ENCODE peak calls at places on chromosomes 6 and 20, in five cellular contexts. M is HepG2, V is GM12878, D is H1, L is K562. T is an unnamed sample.

GRCh38 chr20:60055740-60056139 is 97.5 kb downstream of the CDH26 start:
- DNase-seq in D (no peak), M (no peak), L (no peak), V (peak), T (no peak)

GRCh38 chr6:135941275-135941674 is 89.8 kb downstream of the PDE7B start:
- DNase-seq in D (no peak), M (no peak), V (no peak), L (no peak), T (no peak)

GRCh38 chr6:137256350-137257128 is 37.4 kb upstream of the IFNGR1 start:
- DNase-seq in L (no peak), V (no peak), M (peak), D (no peak), T (no peak)

GRCh38 chr6:145960918-145961604 is 3.1 kb downstream of the SHPRH start:
- DNase-seq in D (no peak), L (no peak), V (no peak), M (no peak), T (no peak)

GRCh38 chr20:38883981-38884733 is 42.1 kb upstream of the FAM83D start:
- DNase-seq in V (no peak), D (no peak), M (peak), L (no peak), T (no peak)

GRCh38 chr6:151690768-151691562 is 116.5 kb upstream of the ESR1 start:
- DNase-seq in V (peak), L (no peak), D (no peak), M (no peak), T (no peak)

GRCh38 chr6:107523054-107523791 is 33.3 kb downstream of the SOBP start:
- DNase-seq in V (no peak), D (no peak), M (no peak), L (no peak), T (no peak)

GRCh38 chr6:11500008-11500407 is 37.5 kb upstream of the TMEM170B start:
- DNase-seq in D (no peak), M (no peak), L (no peak), V (no peak), T (no peak)

GRCh38 chr20:57831326-57831991 is 121.6 kb upstream of the PMEPA1 start:
- DNase-seq in D (peak), L (no peak), V (no peak), M (no peak), T (no peak)

GRCh38 chr20:3203315-3204123 is 963 bp downstream of the DDRGK1 start:
- DNase-seq in D (no peak), M (peak), L (peak), V (no peak), T (no peak)

GRCh38 chr6:169962604-169963469 is 211.4 kb downstream of the ERMARD start:
- DNase-seq in L (no peak), V (no peak), M (no peak), D (peak), T (no peak)

GRCh38 chr6:71333700-71334099 is 45.1 kb downstream of the OGFRL1 start:
- DNase-seq in L (no peak), D (no peak), V (no peak), M (no peak), T (no peak)

GRCh38 chr6:72974276-72974675 is 251.0 kb downstream of the KHDC1L start:
- DNase-seq in V (no peak), D (no peak), M (no peak), L (no peak), T (no peak)

GRCh38 chr6:44064089-44064947 is 62.9 kb downstream of the MRPL14 start:
- DNase-seq in L (peak), V (no peak), M (peak), D (no peak), T (no peak)

GRCh38 chr6:88807622-88808021 is 155.8 kb downstream of the RNGTT start:
- DNase-seq in M (no peak), L (no peak), D (no peak), V (no peak), T (no peak)

GRCh38 chr6:118559659-118560058 is 11.6 kb downstream of the PLN start:
- DNase-seq in V (no peak), M (no peak), L (no peak), D (no peak), T (no peak)

GRCh38 chr6:148112851-148113319 is 229.8 kb upstream of the SASH1 start:
- DNase-seq in D (no peak), L (no peak), M (no peak), V (no peak), T (no peak)

GRCh38 chr6:14017626-14018475 is 93.1 kb downstream of the RNF182 start:
- DNase-seq in L (no peak), D (no peak), V (no peak), M (no peak), T (no peak)

GRCh38 chr6:161003336-161003735 is 11.8 kb downstream of the MAP3K4 start:
- DNase-seq in M (no peak), D (no peak), L (no peak), V (no peak), T (no peak)

GRCh38 chr6:15254074-15254975 is 8.5 kb downstream of the JARID2 start:
- DNase-seq in L (no peak), D (no peak), V (peak), M (peak), T (no peak)

GRCh38 chr6:150599199-150600002 is at the start of gene PLEKHG1:
- DNase-seq in V (no peak), M (no peak), D (peak), L (peak), T (peak)

GRCh38 chr6:30169658-30170614 is 6.6 kb downstream of the TRIM15 start:
- DNase-seq in L (peak), V (peak), M (peak), D (no peak), T (peak)

DNA sequence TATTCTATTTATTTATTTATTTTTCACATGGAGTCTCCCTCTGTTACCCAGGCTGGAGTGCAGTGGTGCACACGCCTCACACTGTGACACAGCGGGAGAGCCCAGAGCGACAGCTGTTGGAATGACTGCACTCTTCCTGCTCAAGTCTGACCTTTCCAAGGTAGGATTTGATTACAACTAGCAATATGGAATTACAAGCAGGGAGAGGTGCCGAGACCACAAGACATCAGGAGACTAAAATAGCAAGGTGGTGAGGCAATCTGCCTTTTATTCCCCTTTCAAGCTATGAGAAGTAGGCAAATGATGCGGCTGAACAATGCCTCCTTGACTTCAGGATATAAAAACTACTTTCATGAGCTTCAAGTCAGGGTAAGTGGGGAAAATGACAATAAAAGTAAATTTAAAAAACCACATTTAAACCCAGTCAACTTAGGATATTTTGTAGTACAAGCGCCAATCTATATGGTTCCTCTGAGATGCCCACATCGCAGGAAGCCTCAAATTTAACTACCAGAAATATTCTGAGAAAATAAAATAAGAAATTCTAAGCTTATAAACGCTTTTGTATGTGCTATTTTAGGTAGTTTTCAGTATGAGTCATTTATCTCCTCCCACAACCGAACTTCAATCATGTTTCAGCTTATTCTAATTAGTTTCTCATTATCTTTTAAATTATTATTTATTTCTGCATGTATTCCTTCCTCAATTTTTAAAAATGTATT is 146.9 kb upstream of the SGK1 start:
- DNase-seq in M (no peak), D (no peak), V (no peak), L (no peak), T (no peak)
- TF ChIP-seq ATF3 in M (no peak), D (no peak), V (no peak), L (no peak), T (no peak)

DNA sequence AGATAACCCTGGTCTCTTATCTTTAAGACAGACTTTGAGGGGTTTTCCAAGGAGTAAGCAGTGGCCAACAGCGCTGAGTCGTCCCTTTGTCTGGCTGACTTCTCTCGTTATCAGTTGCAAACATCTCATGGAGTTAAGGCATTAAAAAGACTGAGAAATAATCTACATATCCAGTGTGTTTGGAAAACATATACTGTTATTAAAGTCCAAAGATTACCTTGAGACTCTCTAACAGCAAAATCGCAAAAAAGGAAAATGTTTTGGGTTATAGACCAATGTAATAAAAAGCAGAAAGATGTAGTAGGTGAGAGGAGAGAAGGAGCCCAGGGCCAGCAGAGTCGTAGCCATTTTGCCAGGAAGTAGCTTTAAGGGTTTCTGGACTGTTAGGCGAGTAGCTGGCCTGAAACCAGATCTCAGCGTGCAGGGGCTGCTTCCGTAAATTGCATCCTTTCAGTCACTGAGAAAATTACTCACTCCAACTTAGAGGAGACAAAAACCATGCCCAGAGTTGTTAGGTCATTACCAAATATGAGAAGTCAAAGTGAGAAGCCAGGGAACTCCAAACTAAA is 24.6 kb downstream of the MYLK4 start:
- DNase-seq in V (peak), D (no peak), M (no peak), L (no peak), T (no peak)
- TF ChIP-seq ZNF274 in V (no peak), D (no peak), M (no peak), L (no peak), T (no peak)

GRCh38 chr6:134134654-134135053 is 82.2 kb upstream of the SLC2A12 start:
- DNase-seq in M (no peak), V (no peak), L (no peak), D (no peak), T (no peak)

GRCh38 chr6:134138226-134138975 is 86.0 kb upstream of the SLC2A12 start:
- DNase-seq in L (no peak), M (no peak), V (no peak), D (no peak), T (no peak)

GRCh38 chr6:134131530-134132139 is 79.2 kb upstream of the SLC2A12 start:
- DNase-seq in L (no peak), V (no peak), D (no peak), M (no peak), T (no peak)

GRCh38 chr6:134128146-134128545 is 75.7 kb upstream of the SLC2A12 start:
- DNase-seq in M (no peak), V (no peak), L (no peak), D (no peak), T (no peak)

GRCh38 chr6:134132494-134133141 is 80.2 kb upstream of the SLC2A12 start:
- DNase-seq in V (no peak), D (no peak), M (no peak), L (no peak), T (no peak)
- TF ChIP-seq ATF3 in V (no peak), D (no peak), M (no peak), L (no peak), T (no peak)

DNA sequence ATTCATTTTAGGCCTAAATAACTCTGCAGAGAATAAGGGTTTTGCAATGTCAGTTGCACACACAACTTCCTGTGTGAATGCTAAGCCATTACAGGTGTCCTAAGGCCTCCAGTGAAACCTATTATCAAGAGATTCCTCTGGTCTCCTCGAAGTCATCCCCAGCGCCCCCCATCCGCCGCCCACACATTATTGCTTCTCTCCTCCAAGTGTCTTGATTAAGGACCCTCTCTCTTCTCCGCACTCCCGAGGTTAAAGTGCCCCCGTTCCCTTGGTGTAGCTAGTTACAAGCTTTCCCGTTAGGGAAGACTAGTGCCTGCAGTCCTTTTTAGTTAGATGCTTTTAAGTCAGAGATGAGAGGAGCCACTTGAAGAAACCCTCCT is 1.2 kb downstream of the HIVEP2 start:
- DNase-seq in V (no peak), D (peak), M (peak), L (no peak), T (no peak)
- TF ChIP-seq ZNF274 in V (no peak), D (no peak), M (no peak), L (no peak), T (no peak)

DNA sequence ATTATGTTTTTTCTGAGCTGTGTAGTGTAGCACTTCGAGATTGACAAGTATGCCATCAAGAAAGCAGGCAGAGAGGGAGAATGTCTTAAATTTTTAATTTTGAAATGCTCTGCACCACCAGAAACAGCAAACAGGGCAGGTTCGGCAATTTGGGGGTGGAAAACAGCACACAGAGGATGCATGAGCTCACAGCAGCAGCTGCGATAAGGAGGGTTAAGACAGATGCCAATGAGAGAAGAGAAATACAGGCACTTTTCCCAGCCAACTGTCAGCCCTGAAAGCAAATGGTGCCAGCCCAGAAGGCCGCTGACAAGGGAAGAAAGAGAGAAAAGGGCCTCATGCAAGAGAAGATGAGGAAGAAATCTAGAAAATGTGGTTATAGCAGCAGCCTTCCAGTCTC is 15.1 kb upstream of the SNRPB2 start:
- DNase-seq in L (no peak), V (no peak), D (no peak), M (no peak), T (no peak)
- TF ChIP-seq ATF3 in L (no peak), V (no peak), D (no peak), M (no peak), T (no peak)

GRCh38 chr6:45500924-45501816 is 123.4 kb upstream of the SUPT3H start:
- DNase-seq in V (no peak), M (peak), L (peak), D (peak), T (peak)
- TF ChIP-seq ZNF274 in V (no peak), M (no peak), L (no peak), D (no peak), T (no peak)

DNA sequence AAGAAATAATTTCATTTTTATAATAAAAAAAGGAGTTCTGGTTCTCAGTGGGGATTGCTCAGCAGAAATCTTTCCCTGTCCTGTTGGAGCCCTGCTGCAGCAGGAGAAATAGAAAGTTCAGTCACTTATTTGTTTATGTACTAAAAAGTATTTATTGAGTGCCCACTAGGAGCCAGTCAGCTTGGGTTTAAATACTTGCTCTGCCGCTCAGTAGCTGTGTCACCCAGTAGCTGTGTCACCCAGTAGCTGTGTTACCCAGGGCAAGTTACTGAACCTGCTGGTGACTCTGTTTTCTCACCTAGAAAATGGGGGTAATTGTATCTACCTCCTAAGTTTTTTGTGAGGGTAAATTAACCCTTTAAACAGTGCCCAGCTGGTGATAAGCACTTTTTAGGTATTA is 32.9 kb downstream of the FOXF2 start:
- DNase-seq in D (no peak), V (no peak), M (no peak), L (no peak), T (no peak)
- TF ChIP-seq ATF3 in D (no peak), V (no peak), M (no peak), L (no peak), T (no peak)

GRCh38 chr20:41183391-41183790 is 46.0 kb downstream of the PLCG1 start:
- DNase-seq in L (no peak), M (no peak), D (peak), V (no peak), T (no peak)

GRCh38 chr20:41183831-41184230 is 46.5 kb downstream of the PLCG1 start:
- DNase-seq in V (no peak), M (no peak), D (no peak), L (no peak), T (no peak)

GRCh38 chr20:41182296-41183212 is 45.2 kb downstream of the PLCG1 start:
- DNase-seq in L (no peak), D (peak), M (no peak), V (no peak), T (no peak)

GRCh38 chr20:41187668-41188067 is 50.3 kb downstream of the PLCG1 start:
- DNase-seq in M (no peak), D (no peak), V (no peak), L (no peak), T (no peak)

GRCh38 chr20:41185013-41185757 is 47.8 kb downstream of the PLCG1 start:
- DNase-seq in L (no peak), D (peak), V (no peak), M (no peak), T (no peak)
- TF ChIP-seq ZNF274 in L (no peak), D (no peak), V (no peak), M (no peak), T (no peak)

GRCh38 chr20:2132461-2132901 is 30.9 kb downstream of the STK35 start:
- DNase-seq in M (no peak), L (no peak), D (no peak), V (no peak), T (peak)

GRCh38 chr20:2135018-2135417 is 33.4 kb downstream of the STK35 start:
- DNase-seq in M (no peak), D (no peak), V (no peak), L (no peak), T (no peak)

GRCh38 chr20:2131366-2131765 is 29.7 kb downstream of the STK35 start:
- DNase-seq in V (no peak), L (no peak), M (no peak), D (no peak), T (peak)

GRCh38 chr20:2136275-2136674 is 34.6 kb downstream of the STK35 start:
- DNase-seq in V (no peak), M (no peak), D (no peak), L (no peak), T (no peak)

GRCh38 chr20:2133318-2134183 is 31.9 kb downstream of the STK35 start:
- DNase-seq in V (peak), L (no peak), M (no peak), D (no peak), T (no peak)
- TF ChIP-seq ATF3 in V (no peak), L (no peak), M (no peak), D (no peak), T (no peak)

DNA sequence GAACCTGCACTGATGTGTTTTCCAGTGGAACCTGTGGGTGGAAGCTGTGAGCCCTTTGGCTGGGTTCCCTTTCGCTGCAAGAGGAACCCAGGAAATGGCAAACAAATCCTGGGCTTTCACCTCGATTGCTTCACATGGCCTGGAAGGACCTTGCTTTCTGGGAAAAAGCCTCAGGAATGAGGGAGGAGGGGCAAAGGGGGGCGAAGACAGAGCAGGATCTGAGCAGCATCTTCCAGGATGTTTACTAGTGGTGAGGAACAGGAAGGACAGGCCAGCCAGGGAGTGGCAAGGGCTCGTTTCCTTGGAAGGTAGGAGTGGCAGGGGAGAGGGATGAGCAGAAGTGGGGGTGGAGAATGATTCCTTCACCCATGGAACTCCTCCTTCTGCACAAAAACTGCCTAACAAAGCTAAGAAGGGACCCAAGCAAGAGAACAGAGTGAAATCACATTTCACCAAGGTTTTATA is 5.9 kb downstream of the SLC2A10 start:
- DNase-seq in D (no peak), L (no peak), M (no peak), V (no peak), T (no peak)
- TF ChIP-seq ZNF274 in D (no peak), L (no peak), M (no peak), V (no peak), T (no peak)

T was measured in HCT116.